ENCODE peak calls at places on chromosomes 1 and 21, in four cellular contexts. One of them, this sample, is unnamed.

GRCh38 chr1:30783244-30783915 is 25.8 kb upstream of the LAPTM5 start:
- DNase-seq in tibial artery: peak
- DNase-seq in IMR-90: no peak
- DNase-seq in lower lobe of right lung: peak
- DNase-seq in this sample: no peak

GRCh38 chr1:175742790-175743459 is 470 bp downstream of the TNR start:
- DNase-seq in tibial artery: no peak
- DNase-seq in IMR-90: peak
- DNase-seq in lower lobe of right lung: no peak
- DNase-seq in this sample: peak

GRCh38 chr1:27906764-27907163 is 28.0 kb upstream of the SMPDL3B start:
- DNase-seq in tibial artery: no peak
- DNase-seq in IMR-90: no peak
- DNase-seq in lower lobe of right lung: no peak
- DNase-seq in this sample: no peak

GRCh38 chr1:13451399-13451965 is 41.2 kb downstream of the PRAMEF20 start:
- DNase-seq in tibial artery: no peak
- DNase-seq in IMR-90: no peak
- DNase-seq in lower lobe of right lung: no peak
- DNase-seq in this sample: no peak

GRCh38 chr1:85343612-85344255 is 67.3 kb upstream of the BCL10 start:
- DNase-seq in tibial artery: no peak
- DNase-seq in IMR-90: peak
- DNase-seq in lower lobe of right lung: no peak
- DNase-seq in this sample: peak

GRCh38 chr1:150149490-150150453 is at the start of gene PLEKHO1:
- DNase-seq in tibial artery: peak
- DNase-seq in IMR-90: peak
- DNase-seq in lower lobe of right lung: peak
- DNase-seq in this sample: peak

GRCh38 chr1:66505671-66506392 is 28.1 kb upstream of the SGIP1 start:
- DNase-seq in tibial artery: no peak
- DNase-seq in IMR-90: peak
- DNase-seq in lower lobe of right lung: no peak
- DNase-seq in this sample: peak

GRCh38 chr1:244002721-244003120 is 48.4 kb upstream of the ZBTB18 start:
- DNase-seq in tibial artery: no peak
- DNase-seq in IMR-90: no peak
- DNase-seq in lower lobe of right lung: no peak
- DNase-seq in this sample: no peak

GRCh38 chr1:192878249-192878648 is 69.4 kb downstream of the RGS2 start:
- DNase-seq in tibial artery: no peak
- DNase-seq in IMR-90: peak
- DNase-seq in lower lobe of right lung: no peak
- DNase-seq in this sample: peak

GRCh38 chr1:159867322-159868064 is 5.0 kb upstream of the VSIG8 start:
- DNase-seq in tibial artery: no peak
- DNase-seq in IMR-90: no peak
- DNase-seq in lower lobe of right lung: peak
- DNase-seq in this sample: peak

GRCh38 chr1:55854911-55855310 is 639.7 kb upstream of the USP24 start:
- DNase-seq in tibial artery: no peak
- DNase-seq in IMR-90: peak
- DNase-seq in lower lobe of right lung: no peak
- DNase-seq in this sample: no peak

GRCh38 chr1:117164209-117164608 is 42.7 kb upstream of the TRIM45 start:
- DNase-seq in tibial artery: no peak
- DNase-seq in IMR-90: no peak
- DNase-seq in lower lobe of right lung: no peak
- DNase-seq in this sample: no peak

GRCh38 chr1:19720973-19721372 is 56.3 kb downstream of the HTR6 start:
- DNase-seq in tibial artery: no peak
- DNase-seq in IMR-90: no peak
- DNase-seq in lower lobe of right lung: no peak
- DNase-seq in this sample: no peak

GRCh38 chr1:11488201-11488770 is 9.3 kb downstream of the DISP3 start:
- DNase-seq in tibial artery: no peak
- DNase-seq in IMR-90: no peak
- DNase-seq in lower lobe of right lung: no peak
- DNase-seq in this sample: no peak

GRCh38 chr1:225835752-225836151 is 25.8 kb downstream of the EPHX1 start:
- DNase-seq in tibial artery: peak
- DNase-seq in IMR-90: peak
- DNase-seq in lower lobe of right lung: no peak
- DNase-seq in this sample: peak

GRCh38 chr1:35122311-35122710 is 43.1 kb downstream of the ZMYM1 start:
- DNase-seq in tibial artery: no peak
- DNase-seq in IMR-90: no peak
- DNase-seq in lower lobe of right lung: no peak
- DNase-seq in this sample: peak

GRCh38 chr21:36211660-36212512 is 55.3 kb downstream of the DOP1B start:
- DNase-seq in tibial artery: no peak
- DNase-seq in IMR-90: peak
- DNase-seq in lower lobe of right lung: no peak
- DNase-seq in this sample: peak

DNA sequence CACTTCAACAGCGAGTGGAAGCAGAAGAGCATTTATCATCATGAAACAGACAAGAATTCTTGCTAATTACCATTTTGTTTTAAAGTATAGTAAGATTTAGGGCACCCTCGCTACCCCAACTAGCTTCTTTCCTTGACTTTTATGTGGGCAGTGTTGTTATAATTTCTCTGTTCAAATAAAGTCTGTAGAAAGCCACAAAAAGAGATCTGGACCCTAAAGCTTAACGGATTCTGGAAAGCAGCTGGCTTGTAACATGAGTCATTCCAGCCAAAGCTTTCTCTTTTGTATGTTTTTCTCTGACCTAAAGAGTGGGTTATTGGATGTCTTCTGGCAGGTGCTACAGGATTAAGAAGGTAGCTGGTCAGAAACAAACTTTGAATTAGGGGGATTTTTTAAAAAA is 37.4 kb downstream of the RUNX1 start:
- DNase-seq in tibial artery: no peak
- DNase-seq in IMR-90: peak
- DNase-seq in lower lobe of right lung: no peak
- DNase-seq in this sample: no peak
- H3K4me3 ChIP-seq in tibial artery: no peak
- H3K4me3 ChIP-seq in IMR-90: no peak
- H3K4me3 ChIP-seq in lower lobe of right lung: no peak
- H3K4me3 ChIP-seq in this sample: no peak

DNA sequence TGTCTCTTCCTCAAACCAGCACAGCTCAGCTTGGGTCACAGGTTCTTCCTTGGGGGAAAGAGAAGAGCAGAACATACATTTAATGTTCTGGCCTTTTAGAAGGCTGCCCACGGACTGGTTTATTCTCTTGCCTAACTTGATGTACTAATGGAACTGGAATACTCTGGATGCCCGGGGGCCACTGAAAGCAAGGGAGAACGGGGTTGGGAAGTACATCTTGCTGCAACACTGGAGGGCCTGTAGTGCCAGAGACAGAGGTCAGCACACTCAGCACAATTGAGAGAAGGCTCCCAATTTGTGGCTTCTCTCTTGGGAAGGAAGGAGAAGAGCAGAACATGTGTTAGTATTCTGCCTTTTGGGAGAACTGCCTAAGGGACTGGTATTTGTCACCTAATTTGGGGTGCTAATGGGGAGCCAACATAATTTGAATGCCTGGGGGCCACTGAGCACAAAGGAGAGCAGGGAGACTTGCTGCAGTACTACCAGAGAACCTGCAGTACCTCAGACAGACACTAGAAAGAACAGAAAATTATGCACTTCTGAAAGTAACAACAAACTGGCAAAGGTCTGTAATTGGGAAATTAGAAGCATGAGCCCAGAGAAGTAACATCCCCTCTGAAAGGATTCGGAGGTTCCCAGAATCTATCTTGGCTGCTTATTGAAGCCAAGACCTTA is 14.1 kb downstream of the ZNF691 start:
- DNase-seq in tibial artery: no peak
- DNase-seq in IMR-90: no peak
- DNase-seq in lower lobe of right lung: no peak
- DNase-seq in this sample: no peak
- TF ChIP-seq CTCF in tibial artery: no peak
- TF ChIP-seq CTCF in IMR-90: no peak
- TF ChIP-seq CTCF in lower lobe of right lung: no peak
- TF ChIP-seq CTCF in this sample: peak

DNA sequence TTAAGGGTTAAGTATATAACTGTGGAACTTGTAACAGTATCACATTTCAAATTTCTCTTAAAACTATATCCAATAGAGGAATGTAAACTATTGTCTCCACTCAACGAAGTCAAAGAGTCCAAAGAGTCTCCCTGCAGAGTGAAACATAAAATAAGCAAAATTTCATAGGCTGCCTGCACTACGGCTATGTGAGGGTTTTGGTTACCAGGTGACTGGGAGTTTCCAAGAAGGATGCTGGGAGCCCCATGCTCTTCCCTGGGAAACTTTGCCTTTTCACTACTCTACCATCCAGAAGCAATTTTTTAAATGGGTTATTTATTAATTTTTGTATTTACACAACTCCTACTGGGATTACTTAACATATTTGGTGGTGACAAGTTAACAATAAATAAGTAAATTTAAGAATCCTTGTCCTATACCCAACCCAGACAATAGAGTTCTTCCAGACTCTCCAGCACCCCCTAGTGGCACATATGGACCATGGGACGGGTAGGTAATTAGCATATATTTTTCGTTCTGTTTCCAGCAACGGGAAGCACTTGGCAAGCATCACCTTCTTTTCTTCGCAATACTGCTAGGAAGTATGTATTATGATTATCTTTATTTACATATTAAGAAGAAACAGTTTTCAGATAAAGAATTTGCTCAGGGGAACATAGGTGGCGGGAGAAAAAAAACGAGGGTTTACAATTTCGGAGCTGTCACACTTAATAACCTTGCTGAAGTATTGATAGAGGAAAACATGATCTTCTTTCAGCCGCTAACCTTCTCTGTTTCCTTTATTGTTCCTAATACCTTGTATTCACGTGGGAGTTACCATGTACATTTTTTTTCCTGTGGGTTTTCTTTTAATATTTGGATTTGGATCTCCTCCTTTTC is 3.5 kb downstream of the FMO2 start:
- DNase-seq in tibial artery: peak
- DNase-seq in IMR-90: peak
- DNase-seq in lower lobe of right lung: peak
- DNase-seq in this sample: peak
- H3K4me3 ChIP-seq in tibial artery: peak
- H3K4me3 ChIP-seq in IMR-90: no peak
- H3K4me3 ChIP-seq in lower lobe of right lung: peak
- H3K4me3 ChIP-seq in this sample: no peak

DNA sequence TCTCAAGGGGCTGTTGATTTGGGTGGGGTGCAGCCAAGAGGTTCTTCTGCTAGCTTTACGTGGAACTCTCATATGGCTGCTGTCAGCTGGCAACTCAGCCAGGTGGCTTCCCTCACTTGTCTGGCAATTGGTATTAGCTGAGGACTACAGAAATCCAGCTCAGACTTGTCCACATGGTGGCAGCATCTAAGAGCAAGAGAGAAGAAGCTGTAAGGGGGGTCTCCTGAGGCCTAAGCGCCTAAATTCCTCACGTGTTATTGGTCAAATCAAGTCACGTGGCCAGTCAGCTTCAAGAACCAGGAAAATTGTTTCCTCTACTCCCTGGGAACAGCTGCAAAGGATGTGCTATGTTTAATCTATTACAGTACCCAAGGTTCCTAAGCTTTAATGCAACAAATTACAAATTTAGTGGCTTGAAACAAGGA is 4.2 kb upstream of the DYRK3 start:
- DNase-seq in tibial artery: peak
- DNase-seq in IMR-90: peak
- DNase-seq in lower lobe of right lung: no peak
- DNase-seq in this sample: peak
- TF ChIP-seq CTCF in tibial artery: peak
- TF ChIP-seq CTCF in IMR-90: peak
- TF ChIP-seq CTCF in lower lobe of right lung: peak
- TF ChIP-seq CTCF in this sample: peak

DNA sequence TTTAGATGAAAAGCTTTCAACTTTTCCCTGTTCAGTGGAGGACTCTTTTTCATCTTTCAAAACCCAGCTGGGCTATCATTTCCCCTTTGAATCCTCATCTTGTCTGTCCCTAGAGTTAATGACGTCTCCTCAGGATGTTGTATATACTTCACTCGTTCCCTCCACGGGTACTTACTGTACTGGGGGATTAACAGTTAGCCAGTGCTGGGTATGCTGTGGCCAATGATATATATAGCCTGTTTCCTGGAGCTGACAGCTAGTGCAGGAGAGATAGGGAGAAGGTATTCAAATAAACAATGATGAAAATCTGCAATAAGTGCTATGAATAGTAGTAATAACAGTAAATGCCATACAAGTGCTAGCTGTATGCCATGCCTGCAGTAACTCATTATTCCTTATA is 9.9 kb downstream of the ACOT11 start:
- DNase-seq in tibial artery: no peak
- DNase-seq in IMR-90: peak
- DNase-seq in lower lobe of right lung: no peak
- DNase-seq in this sample: no peak
- H3K4me3 ChIP-seq in tibial artery: no peak
- H3K4me3 ChIP-seq in IMR-90: no peak
- H3K4me3 ChIP-seq in lower lobe of right lung: no peak
- H3K4me3 ChIP-seq in this sample: no peak

DNA sequence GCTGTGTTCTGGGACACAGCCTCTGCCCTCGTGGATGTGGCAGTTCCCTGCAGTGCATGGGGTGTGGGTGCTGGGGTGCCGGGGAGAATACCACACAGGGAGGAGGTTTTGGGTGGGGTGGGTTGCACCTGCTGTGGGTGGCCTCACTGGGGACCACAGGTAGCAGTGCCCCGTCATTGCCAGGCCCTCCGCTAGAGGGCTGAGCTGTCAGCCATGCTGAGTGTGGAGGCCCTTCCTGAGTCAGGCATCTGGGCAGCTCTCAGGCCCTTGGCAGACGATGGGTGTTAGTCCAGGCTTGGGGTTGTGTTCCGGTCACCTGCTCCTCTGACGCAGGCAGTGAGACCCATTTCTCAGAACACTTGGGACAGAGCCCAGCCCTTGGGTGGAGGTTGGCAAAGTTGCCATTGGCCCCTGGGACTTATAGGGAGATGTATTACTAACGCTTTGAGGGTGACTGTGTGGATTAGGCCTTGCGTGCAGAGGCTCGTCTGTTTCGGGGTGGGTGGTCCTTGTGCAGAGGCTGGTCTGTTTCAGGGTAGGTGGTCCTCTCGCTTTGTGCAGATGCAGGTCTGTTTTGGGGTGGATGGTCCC is 23.9 kb downstream of the PCNT start:
- DNase-seq in tibial artery: no peak
- DNase-seq in IMR-90: no peak
- DNase-seq in lower lobe of right lung: no peak
- DNase-seq in this sample: peak
- TF ChIP-seq CTCF in tibial artery: no peak
- TF ChIP-seq CTCF in IMR-90: no peak
- TF ChIP-seq CTCF in lower lobe of right lung: no peak
- TF ChIP-seq CTCF in this sample: peak

This sample was measured in fibroblast of mammary gland.